ENCODE peak calls at places on chromosomes 6 and 20, in seven cellular contexts. L is fibroblast of lung, P is right cardiac atrium, W is prostate gland, S is ovary, J is lower lobe of right lung, Y is neuronal stem cell. A is an unnamed sample. For H3K4me1, the result is how much of the 10 kb centered on the place peaks cover.

GRCh38 chr6:150068173-150068785 is 642 bp downstream of the ULBP3 start:
- DNase-seq in Y (no peak), P (no peak), S (no peak), W (no peak), J (no peak), L (no peak), A (no peak)

GRCh38 chr6:133641111-133641510 is 247.8 kb upstream of the TCF21 start:
- DNase-seq in J (no peak), S (no peak), P (no peak), L (no peak), Y (no peak), W (no peak), A (no peak)

GRCh38 chr6:154916857-154917256 is 78.3 kb upstream of the TIAM2 start:
- DNase-seq in Y (no peak), P (no peak), J (no peak), L (no peak), S (no peak), W (no peak), A (no peak)

GRCh38 chr6:26224940-26225847 is 138.0 kb downstream of the HFE start:
- DNase-seq in J (no peak), S (no peak), P (peak), Y (peak), L (peak), W (peak), A (no peak)

GRCh38 chr6:105804000-105804399 is 282.1 kb upstream of the PRDM1 start:
- DNase-seq in L (no peak), P (no peak), Y (no peak), J (no peak), W (no peak), S (no peak), A (no peak)

GRCh38 chr6:159919800-159920199 is 29.0 kb downstream of the MAS1 start:
- DNase-seq in W (no peak), Y (no peak), L (no peak), S (no peak), J (no peak), P (no peak), A (no peak)

GRCh38 chr6:124999105-124999764 is 37.0 kb downstream of the RNF217 start:
- DNase-seq in J (no peak), P (no peak), Y (no peak), S (no peak), W (peak), L (no peak), A (no peak)

GRCh38 chr6:91634791-91635190 is 1047.9 kb upstream of the MAP3K7 start:
- DNase-seq in Y (no peak), S (no peak), W (no peak), L (no peak), P (no peak), J (no peak), A (no peak)

GRCh38 chr6:4637691-4638433 is 138.3 kb upstream of the CDYL start:
- DNase-seq in P (no peak), Y (no peak), W (no peak), J (no peak), S (no peak), L (peak), A (no peak)

GRCh38 chr6:74814440-74814839 is 391.4 kb downstream of the COL12A1 start:
- DNase-seq in J (no peak), P (no peak), S (no peak), Y (no peak), L (no peak), W (no peak), A (no peak)

GRCh38 chr6:166595949-166596348 is 9.5 kb upstream of the RAMACL start:
- DNase-seq in W (no peak), S (no peak), J (no peak), L (no peak), Y (no peak), P (no peak), A (no peak)

GRCh38 chr6:137802408-137803182 is 64.5 kb upstream of the TNFAIP3 start:
- DNase-seq in J (no peak), L (no peak), Y (no peak), S (no peak), W (no peak), P (no peak), A (no peak)

GRCh38 chr6:159608961-159609673 is 83.9 kb downstream of the SOD2 start:
- DNase-seq in Y (no peak), J (no peak), S (no peak), L (peak), W (no peak), P (no peak), A (peak)

GRCh38 chr6:79421707-79422484 is 115.3 kb downstream of the LCA5 start:
- DNase-seq in W (no peak), L (peak), P (no peak), Y (no peak), S (no peak), J (no peak), A (peak)

GRCh38 chr20:47320990-47321805 is 35.3 kb downstream of the ZMYND8 start:
- DNase-seq in W (peak), Y (no peak), S (no peak), J (no peak), L (no peak), P (no peak), A (no peak)

GRCh38 chr6:29504961-29505360 is 17.2 kb upstream of the MAS1L start:
- DNase-seq in S (no peak), P (no peak), J (no peak), Y (no peak), W (no peak), L (no peak), A (no peak)

GRCh38 chr20:13858496-13859270 is 73.9 kb downstream of the NDUFAF5 start:
- DNase-seq in P (no peak), W (no peak), L (no peak), Y (no peak), S (no peak), J (no peak), A (no peak)

GRCh38 chr6:160137989-160138835 is 16.6 kb downstream of the SLC22A1 start:
- DNase-seq in L (peak), Y (peak), W (peak), J (no peak), P (peak), S (peak), A (peak)

GRCh38 chr6:167565884-167566491 is 241.1 kb downstream of the TTLL2 start:
- DNase-seq in Y (peak), J (no peak), L (no peak), W (no peak), S (no peak), P (peak), A (peak)

GRCh38 chr6:108684809-108685329 is 124.2 kb downstream of the FOXO3 start:
- DNase-seq in S (no peak), W (peak), P (no peak), Y (no peak), L (peak), J (peak), A (no peak)

GRCh38 chr6:114087496-114087895 is 116.5 kb upstream of the HDAC2 start:
- DNase-seq in P (no peak), J (no peak), Y (no peak), W (no peak), L (peak), S (no peak), A (no peak)

GRCh38 chr6:105424177-105424783 is 21.4 kb upstream of the PREP start:
- DNase-seq in W (no peak), S (peak), Y (peak), L (peak), J (no peak), P (no peak), A (peak)

GRCh38 chr20:10758446-10758845 is 84.6 kb upstream of the JAG1 start:
- DNase-seq in W (no peak), Y (no peak), S (no peak), J (no peak), P (no peak), L (no peak), A (no peak)

GRCh38 chr6:161498359-161498758 is 224.5 kb upstream of the AGPAT4 start:
- DNase-seq in J (no peak), W (no peak), P (no peak), Y (peak), L (peak), S (no peak), A (peak)

GRCh38 chr20:43961541-43962471 is 47.2 kb downstream of the TOX2 start:
- DNase-seq in S (no peak), W (no peak), Y (no peak), J (no peak), L (no peak), P (no peak), A (no peak)

GRCh38 chr20:3659492-3660261 is 3.5 kb downstream of the GFRA4 start:
- DNase-seq in J (no peak), P (peak), S (no peak), Y (no peak), L (no peak), W (no peak), A (no peak)

GRCh38 chr6:163837681-163838431 is 423.3 kb downstream of the QKI start:
- DNase-seq in L (peak), S (no peak), P (peak), J (no peak), W (no peak), Y (peak), A (no peak)

GRCh38 chr20:31607640-31608255 is 2.7 kb downstream of the ID1 start:
- DNase-seq in J (no peak), L (peak), S (no peak), P (no peak), W (no peak), Y (no peak), A (no peak)

GRCh38 chr20:11937230-11937629 is 19.5 kb downstream of the BTBD3 start:
- DNase-seq in S (no peak), J (no peak), Y (no peak), P (no peak), L (no peak), W (no peak), A (no peak)

GRCh38 chr6:160355001-160355400 is 6.8 kb downstream of the SLC22A3 start:
- DNase-seq in S (no peak), W (no peak), J (no peak), Y (no peak), L (peak), P (no peak), A (no peak)

GRCh38 chr6:108831104-108831503 is 17.1 kb upstream of the ARMC2 start:
- DNase-seq in P (no peak), S (no peak), Y (no peak), L (no peak), J (no peak), W (no peak), A (no peak)

GRCh38 chr6:44415424-44415823 is 27.9 kb downstream of the CDC5L start:
- DNase-seq in Y (no peak), J (no peak), L (no peak), S (no peak), W (no peak), P (no peak), A (no peak)

GRCh38 chr20:36975085-36975829 is 23.7 kb upstream of the SAMHD1 start:
- DNase-seq in S (no peak), W (no peak), P (no peak), J (no peak), L (no peak), Y (no peak), A (no peak)

GRCh38 chr6:116971959-116972358 is 94.9 kb downstream of the RFX6 start:
- DNase-seq in S (no peak), P (no peak), W (no peak), Y (peak), J (no peak), L (peak), A (peak)

GRCh38 chr20:56995635-56996075 is 270.8 kb downstream of the BMP7 start:
- DNase-seq in S (no peak), P (no peak), J (no peak), W (no peak), L (no peak), Y (peak), A (peak)

GRCh38 chr6:134619789-134620188 is 301.9 kb upstream of the SGK1 start:
- DNase-seq in S (no peak), W (no peak), L (peak), J (no peak), P (no peak), Y (no peak), A (no peak)

GRCh38 chr6:11944111-11944510 is 68.0 kb upstream of the HIVEP1 start:
- DNase-seq in W (no peak), P (no peak), L (no peak), Y (no peak), S (no peak), J (no peak), A (no peak)

GRCh38 chr6:13924146-13924948 is 405 bp upstream of the RNF182 start:
- DNase-seq in W (peak), Y (peak), P (peak), L (peak), S (peak), J (peak), A (peak)
- H3K4me1 ChIP-seq in W (under half), Y (under half), P (under half), L (under half), S (under half), J (under half), A (under half)

DNA sequence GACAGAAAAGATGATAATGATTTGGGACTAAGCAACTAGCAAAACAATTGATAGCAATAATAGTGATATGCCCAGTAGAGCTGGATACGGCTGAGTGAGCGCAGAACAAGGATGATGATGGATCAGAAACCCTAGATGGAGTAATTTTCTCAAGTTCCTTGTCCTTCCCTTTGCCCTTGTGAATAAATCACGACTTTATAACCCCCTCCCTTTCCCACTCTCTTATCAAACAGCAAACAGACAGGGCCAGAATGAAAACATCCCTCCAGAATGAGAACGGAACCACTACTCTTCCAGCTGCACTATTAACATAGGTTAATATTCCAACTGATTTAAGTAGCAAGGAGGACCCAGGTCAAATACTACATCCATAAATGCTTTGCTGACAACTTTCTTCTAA is 1.3 kb upstream of the MTFR2 start:
- DNase-seq in Y (no peak), W (no peak), J (no peak), L (no peak), P (no peak), S (no peak), A (no peak)
- H3K4me3 ChIP-seq in Y (no peak), W (no peak), J (no peak), L (peak), P (no peak), S (no peak), A (peak)

GRCh38 chr6:80454661-80455365 is 348.3 kb downstream of the BCKDHB start:
- DNase-seq in P (no peak), L (peak), J (no peak), W (no peak), S (no peak), Y (no peak), A (no peak)
- H3K27ac ChIP-seq in P (no peak), L (no peak), J (no peak), W (no peak), S (no peak), Y (no peak), A (peak)

DNA sequence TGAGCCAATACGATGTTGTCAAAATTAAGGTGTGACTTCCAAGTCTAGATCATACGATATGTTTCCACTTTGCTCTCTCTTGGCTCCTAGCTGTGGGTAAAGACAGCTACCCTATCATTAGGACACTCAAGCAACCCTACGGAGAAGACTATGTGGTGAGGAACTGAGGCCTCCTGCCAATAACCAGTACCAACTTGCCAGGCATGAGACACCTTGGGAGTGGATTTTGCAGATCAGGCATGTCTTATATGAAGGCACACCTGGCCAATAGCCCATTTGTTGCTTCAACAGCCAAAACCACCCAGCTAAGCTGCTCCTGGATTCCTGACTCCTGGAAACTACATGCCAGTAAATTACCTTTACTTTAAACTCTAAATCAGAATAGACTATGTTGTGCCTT is 863.4 kb downstream of the DHX35 start:
- DNase-seq in L (no peak), S (no peak), J (no peak), W (peak), P (no peak), Y (no peak), A (no peak)
- H3K4me1 ChIP-seq in L (under half), S (under half), J (under half), W (under half), P (under half), Y (under half), A (under half)

GRCh38 chr6:13528232-13528631 is 40.8 kb upstream of the GFOD1 start:
- DNase-seq in S (no peak), P (no peak), W (no peak), J (no peak), Y (no peak), L (peak), A (no peak)

GRCh38 chr6:13528777-13529343 is 41.5 kb upstream of the GFOD1 start:
- DNase-seq in L (no peak), S (no peak), P (no peak), Y (no peak), J (no peak), W (no peak), A (no peak)

GRCh38 chr6:13527669-13528051 is 40.3 kb upstream of the GFOD1 start:
- DNase-seq in S (no peak), L (no peak), Y (no peak), W (no peak), J (no peak), P (no peak), A (no peak)

GRCh38 chr6:13526339-13526717 is 38.9 kb upstream of the GFOD1 start:
- DNase-seq in W (no peak), S (no peak), J (no peak), P (no peak), L (no peak), Y (no peak), A (no peak)

DNA sequence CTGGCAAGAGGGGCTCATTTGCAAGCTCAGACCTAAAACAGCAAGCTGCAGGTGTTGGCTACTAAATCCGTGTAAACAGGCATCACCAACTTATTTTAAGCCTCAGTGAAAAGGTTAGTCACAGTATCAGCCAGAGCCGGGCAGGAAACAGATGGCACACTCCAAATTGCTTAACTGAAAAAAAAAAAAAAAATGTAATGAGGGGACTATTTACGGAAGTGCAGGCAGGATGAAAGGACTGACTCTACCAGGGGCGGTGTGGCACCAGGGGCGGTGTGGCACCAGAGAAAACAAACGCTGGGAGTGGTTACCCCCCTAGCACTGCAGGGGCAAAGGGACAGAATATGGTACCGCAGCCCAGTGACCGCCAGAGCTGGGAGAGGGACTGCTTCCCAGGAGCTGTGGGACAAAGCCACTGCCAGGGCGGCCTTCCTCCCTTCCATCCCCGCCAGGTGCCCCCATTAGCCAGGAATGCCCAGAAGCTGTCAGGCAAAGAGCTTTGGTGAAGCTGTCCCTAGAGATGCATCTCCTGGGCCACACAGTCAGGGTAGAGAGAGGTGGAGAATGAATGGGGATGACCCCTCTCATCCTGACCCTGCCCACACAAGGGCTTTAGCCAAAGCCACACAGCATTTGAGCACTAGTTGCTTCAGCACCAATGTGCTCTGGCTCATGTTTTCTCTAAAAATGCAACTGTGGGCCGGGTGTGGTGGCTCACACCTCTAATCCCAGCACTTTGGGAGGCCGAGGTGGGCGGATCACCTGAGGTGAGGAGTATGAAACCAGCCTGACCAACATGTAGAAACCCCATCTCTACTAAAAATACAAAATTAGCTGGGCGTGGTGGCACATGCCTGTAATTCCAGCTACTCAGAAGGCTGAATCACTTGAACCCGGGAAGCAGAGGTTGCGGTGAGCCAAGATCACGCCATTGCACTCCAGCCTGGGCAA is 39.6 kb upstream of the GFOD1 start:
- DNase-seq in L (no peak), Y (no peak), P (peak), S (peak), W (no peak), J (peak), A (peak)
- H3K4me3 ChIP-seq in L (no peak), Y (no peak), P (no peak), S (no peak), W (no peak), J (no peak), A (no peak)

GRCh38 chr20:60921021-60921622 is 330.9 kb upstream of the CDH4 start:
- DNase-seq in W (no peak), P (peak), S (no peak), J (peak), Y (no peak), L (no peak), A (peak)
- H3K27ac ChIP-seq in W (no peak), P (no peak), S (no peak), J (no peak), Y (no peak), L (no peak), A (no peak)

GRCh38 chr6:156794546-156794945 is 17.4 kb downstream of the ARID1B start:
- DNase-seq in Y (no peak), S (no peak), P (no peak), J (no peak), L (no peak), W (no peak), A (no peak)

GRCh38 chr6:156794963-156795362 is 17.8 kb downstream of the ARID1B start:
- DNase-seq in Y (no peak), L (no peak), W (no peak), J (no peak), S (no peak), P (no peak), A (no peak)

GRCh38 chr6:156798091-156798735 is 21.0 kb downstream of the ARID1B start:
- DNase-seq in J (no peak), W (no peak), S (no peak), P (no peak), L (no peak), Y (no peak), A (no peak)

GRCh38 chr6:156795825-156796224 is 18.6 kb downstream of the ARID1B start:
- DNase-seq in P (peak), J (no peak), W (no peak), L (no peak), Y (no peak), S (no peak), A (no peak)

GRCh38 chr6:156796627-156797026 is 19.4 kb downstream of the ARID1B start:
- DNase-seq in L (no peak), P (no peak), Y (no peak), W (no peak), S (no peak), J (no peak), A (no peak)
- H3K4me1 ChIP-seq in L (under half), P (under half), Y (under half), W (under half), S (under half), J (under half), A (under half)

A was measured in SJCRH30.